ENCODE peak calls at places on chromosomes 16 and 17, in nine cellular contexts. H is colonic mucosa, T is lower lobe of right lung, E is AG04450, M is uterus, G is tibial artery, K is thoracic aorta, D is prostate gland, Y is adrenal gland. F is an unnamed sample. For H3K9me3 and H3K27me3, the result is how much of the 10 kb centered on the place peaks cover.

GRCh38 chr17:80168371-80168770 is 1.5 kb upstream of the CARD14 start:
- DNase-seq in D (no peak), M (no peak), Y (no peak), E (no peak), G (no peak), T (no peak), H (no peak), K (no peak), F (no peak)

GRCh38 chr16:81035975-81036750 is 521 bp downstream of the ATMIN start:
- DNase-seq in E (no peak), Y (peak), H (peak), T (peak), D (peak), G (peak), M (no peak), K (no peak), F (peak)

GRCh38 chr17:77737442-77738265 is 220.8 kb upstream of the TNRC6C start:
- DNase-seq in G (no peak), H (peak), Y (no peak), T (no peak), D (no peak), E (no peak), M (no peak), K (no peak), F (no peak)

GRCh38 chr16:60027351-60027750 is 1293.2 kb upstream of the GOT2 start:
- DNase-seq in Y (no peak), T (no peak), E (no peak), K (no peak), D (no peak), M (no peak), G (no peak), H (no peak), F (no peak)

GRCh38 chr17:6510321-6511023 is 45.9 kb downstream of the PITPNM3 start:
- DNase-seq in M (no peak), D (no peak), E (no peak), Y (no peak), K (no peak), G (no peak), H (no peak), T (no peak), F (no peak)

GRCh38 chr17:71423871-71424546 is 696.8 kb upstream of the SOX9 start:
- DNase-seq in G (no peak), M (no peak), H (no peak), T (no peak), K (no peak), Y (no peak), E (peak), D (no peak), F (no peak)

GRCh38 chr17:81405382-81406005 is 10.2 kb downstream of the BAHCC1 start:
- DNase-seq in D (no peak), E (no peak), Y (peak), H (no peak), K (peak), T (no peak), M (peak), G (peak), F (no peak)

GRCh38 chr17:30095507-30096244 is 20.9 kb upstream of the NSRP1 start:
- DNase-seq in Y (no peak), M (no peak), D (no peak), T (no peak), G (no peak), E (peak), K (no peak), H (no peak), F (peak)

GRCh38 chr17:41660221-41660711 is 28.4 kb upstream of the EIF1 start:
- DNase-seq in H (no peak), Y (no peak), K (no peak), M (no peak), G (no peak), E (no peak), D (no peak), T (no peak), F (no peak)

GRCh38 chr17:68576811-68577551 is 24.2 kb downstream of the FAM20A start:
- DNase-seq in Y (no peak), G (no peak), T (no peak), D (no peak), H (no peak), M (peak), K (no peak), E (peak), F (no peak)

GRCh38 chr16:11681526-11681925 is 13.3 kb downstream of the SNN start:
- DNase-seq in E (no peak), K (no peak), Y (no peak), H (no peak), D (no peak), G (no peak), T (no peak), M (peak), F (no peak)

GRCh38 chr17:6374271-6374691 is 60.6 kb downstream of the AIPL1 start:
- DNase-seq in D (no peak), M (no peak), T (no peak), H (peak), G (no peak), Y (no peak), K (no peak), E (no peak), F (no peak)

GRCh38 chr16:53888222-53888621 is 184.3 kb downstream of the FTO start:
- DNase-seq in K (no peak), H (no peak), M (no peak), Y (no peak), G (no peak), E (no peak), T (no peak), D (no peak), F (no peak)

GRCh38 chr17:79547586-79547985 is 63.3 kb downstream of the RBFOX3 start:
- DNase-seq in D (no peak), E (no peak), K (no peak), M (no peak), G (no peak), T (no peak), H (no peak), Y (no peak), F (no peak)

GRCh38 chr17:80856863-80857488 is 134.7 kb upstream of the CHMP6 start:
- DNase-seq in G (no peak), E (no peak), T (no peak), H (no peak), D (no peak), M (no peak), K (no peak), Y (no peak), F (no peak)

GRCh38 chr17:13154932-13155331 is 137.1 kb upstream of the ELAC2 start:
- DNase-seq in E (no peak), T (no peak), D (no peak), G (no peak), H (no peak), M (no peak), K (no peak), Y (no peak), F (no peak)

GRCh38 chr16:85150331-85150940 is 38.2 kb upstream of the CIBAR2 start:
- DNase-seq in H (no peak), M (no peak), K (no peak), Y (no peak), T (no peak), E (no peak), D (no peak), G (no peak), F (no peak)

GRCh38 chr16:17515421-17516210 is 44.9 kb upstream of the XYLT1 start:
- DNase-seq in T (no peak), E (no peak), D (no peak), M (no peak), Y (no peak), H (no peak), K (no peak), G (no peak), F (no peak)

GRCh38 chr16:76748698-76749097 is 442.3 kb upstream of the MON1B start:
- DNase-seq in M (no peak), Y (no peak), D (no peak), T (no peak), E (no peak), K (no peak), G (no peak), H (no peak), F (no peak)

GRCh38 chr17:78233678-78234077 is 2.2 kb downstream of the TMEM235 start:
- DNase-seq in Y (no peak), H (no peak), M (no peak), T (no peak), K (no peak), G (no peak), D (no peak), E (no peak), F (no peak)

GRCh38 chr16:57786632-57787518 is 15.4 kb downstream of the KIFC3 start:
- DNase-seq in E (no peak), H (no peak), M (peak), T (peak), D (no peak), Y (peak), K (no peak), G (no peak), F (no peak)

GRCh38 chr16:57013268-57013667 is 23.9 kb downstream of the NLRC5 start:
- DNase-seq in K (no peak), D (no peak), M (no peak), H (no peak), T (no peak), E (no peak), Y (no peak), G (no peak), F (no peak)

GRCh38 chr17:61757168-61757567 is 106.2 kb downstream of the BRIP1 start:
- DNase-seq in G (no peak), E (no peak), D (no peak), K (no peak), M (no peak), Y (no peak), T (no peak), H (no peak), F (no peak)

GRCh38 chr16:89476379-89476778 is 14.0 kb downstream of the ANKRD11 start:
- DNase-seq in D (peak), E (no peak), Y (no peak), T (no peak), K (no peak), H (no peak), G (no peak), M (no peak), F (peak)
- H3K4me3 ChIP-seq in D (no peak), E (no peak), Y (no peak), T (no peak), K (no peak), H (no peak), G (no peak), M (no peak), F (no peak)

DNA sequence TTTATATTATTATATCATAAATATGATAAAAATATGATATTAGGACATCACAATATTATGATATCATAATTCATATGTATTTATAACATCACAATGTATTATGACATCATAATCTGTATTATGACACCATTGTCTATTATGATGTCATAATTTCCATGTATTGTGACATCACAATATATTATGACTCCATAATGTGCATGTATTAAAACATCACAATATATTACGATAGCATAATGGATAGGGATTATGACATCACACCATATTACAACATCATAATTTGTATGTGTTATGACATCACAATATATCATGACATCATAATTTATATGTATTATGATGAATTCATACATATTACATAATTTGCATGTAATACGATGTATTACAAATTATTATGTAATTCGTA is 1755.9 kb downstream of the TP53TG3F start:
- DNase-seq in Y (no peak), K (no peak), H (no peak), D (no peak), G (no peak), M (no peak), E (no peak), T (no peak), F (no peak)
- H3K9me3 ChIP-seq in Y (under half), K (under half), H (under half), D (under half), G (under half), M (under half), E (under half), T (under half), F (under half)

DNA sequence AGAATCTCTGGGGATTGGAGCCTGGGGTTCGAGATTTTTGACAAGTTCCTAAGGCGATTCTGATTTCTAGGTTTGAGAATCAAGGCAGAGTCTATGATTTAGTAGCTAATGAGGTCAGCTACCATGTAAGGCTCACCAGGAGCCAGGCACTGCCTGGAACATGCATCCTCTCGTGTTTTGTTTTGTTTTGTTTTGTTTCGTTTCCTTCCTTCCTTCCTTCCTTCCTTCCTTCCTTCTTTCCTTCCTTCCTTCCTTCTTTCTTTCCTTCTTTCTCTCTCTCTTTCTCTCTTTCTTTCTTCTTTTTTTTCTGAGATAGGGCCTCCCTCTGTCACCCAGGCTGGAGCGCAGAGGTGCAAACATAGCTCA is 39.1 kb downstream of the SRCIN1 start:
- DNase-seq in G (no peak), Y (no peak), D (no peak), M (no peak), E (no peak), T (no peak), H (no peak), K (no peak), F (no peak)
- H3K27me3 ChIP-seq in G (half or more), Y (half or more), D (under half), M (under half), E (half or more), T (half or more), H (under half), K (under half), F (half or more)

DNA sequence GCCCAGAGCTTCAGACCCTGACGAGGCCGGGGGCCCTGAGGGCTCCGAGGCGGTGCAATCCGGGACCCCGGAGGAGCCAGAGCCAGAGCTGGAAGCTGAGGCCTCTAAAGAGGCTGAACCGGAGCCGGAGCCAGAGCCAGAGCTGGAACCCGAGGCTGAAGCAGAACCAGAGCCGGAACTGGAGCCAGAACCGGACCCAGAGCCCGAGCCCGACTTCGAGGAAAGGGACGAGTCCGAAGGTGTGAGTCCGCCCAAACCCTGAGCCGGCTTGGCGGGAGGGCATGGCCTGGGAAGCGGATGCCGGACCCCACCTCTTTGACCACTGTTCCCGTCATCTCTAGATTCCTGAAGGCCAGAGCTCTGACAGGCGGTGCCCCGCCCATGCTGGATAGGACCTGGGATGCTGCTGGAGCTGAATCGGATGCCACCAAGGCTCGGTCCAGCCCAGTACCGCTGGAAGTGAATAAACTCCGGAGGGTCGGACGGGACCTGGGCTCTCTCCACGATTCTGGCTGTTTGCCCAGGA is 4.4 kb downstream of the NOL3 start:
- DNase-seq in M (no peak), H (no peak), Y (no peak), E (no peak), T (no peak), K (no peak), D (no peak), G (no peak), F (no peak)
- H3K4me3 ChIP-seq in M (peak), H (peak), Y (peak), E (peak), T (peak), K (peak), D (peak), G (peak), F (no peak)